ENCODE peak calls at places on chromosome 21, in eight cellular contexts. D, A, Q, X, K, E, G and O are unnamed samples.

GRCh38 chr21:32256873-32257620 is 21.8 kb downstream of the MIS18A start:
- DNase-seq in D (no peak), A (peak; percentile 63), Q (no peak), X (peak; percentile 61), K (no peak), E (no peak), G (no peak), O (no peak)

GRCh38 chr21:14545906-14546480 is at the start of gene SAMSN1:
- DNase-seq in D (no peak), A (no peak), Q (no peak), X (peak; percentile 34), K (no peak), E (peak; percentile 78), G (peak; percentile 52), O (no peak)

GRCh38 chr21:20999567-21000169 is 1.5 kb downstream of the NCAM2 start:
- DNase-seq in D (no peak), A (no peak), Q (peak; percentile 9), X (no peak), K (peak; percentile 27), E (no peak), G (peak; percentile 47), O (no peak)

GRCh38 chr21:14773777-14774345 is 227.7 kb upstream of the SAMSN1 start:
- DNase-seq in D (no peak), A (no peak), Q (peak; percentile 30), X (peak; percentile 66), K (no peak), E (no peak), G (peak; percentile 68), O (peak; percentile 7)

GRCh38 chr21:39633770-39634181 is 21.0 kb downstream of the B3GALT5 start:
- DNase-seq in D (peak; percentile 24), A (no peak), Q (no peak), X (no peak), K (no peak), E (no peak), G (no peak), O (no peak)

GRCh38 chr21:34817821-34818662 is 149.2 kb downstream of the CLIC6 start:
- DNase-seq in D (no peak), A (no peak), Q (peak; percentile 93), X (no peak), K (no peak), E (no peak), G (no peak), O (no peak)

GRCh38 chr21:34986561-34987533 is 62.3 kb downstream of the RUNX1 start:
- DNase-seq in D (no peak), A (no peak), Q (peak; percentile 84), X (no peak), K (peak; percentile 20), E (peak; percentile 72), G (no peak), O (no peak)

GRCh38 chr21:44969965-44970755 is 30.3 kb downstream of the SLX9 start:
- DNase-seq in D (no peak), A (no peak), Q (no peak), X (no peak), K (no peak), E (no peak), G (no peak), O (no peak)

GRCh38 chr21:45089964-45090363 is 15.6 kb downstream of the ADARB1 start:
- DNase-seq in D (no peak), A (no peak), Q (no peak), X (no peak), K (no peak), E (no peak), G (no peak), O (no peak)

GRCh38 chr21:16279658-16280581 is 550.1 kb downstream of the USP25 start:
- DNase-seq in D (no peak), A (peak; percentile 37), Q (no peak), X (no peak), K (no peak), E (no peak), G (no peak), O (no peak)

GRCh38 chr21:14762734-14763694 is 216.9 kb upstream of the SAMSN1 start:
- DNase-seq in D (no peak), A (no peak), Q (no peak), X (no peak), K (peak; percentile 11), E (peak; percentile 82), G (peak; percentile 51), O (no peak)

GRCh38 chr21:14876464-14876863 is 188.3 kb downstream of the NRIP1 start:
- DNase-seq in D (no peak), A (no peak), Q (no peak), X (no peak), K (no peak), E (no peak), G (no peak), O (no peak)

GRCh38 chr21:44869860-44870747 is 3.4 kb downstream of the PTTG1IP start:
- DNase-seq in D (no peak), A (no peak), Q (peak; percentile 96), X (peak; percentile 59), K (no peak), E (no peak), G (no peak), O (no peak)

GRCh38 chr21:39913651-39914145 is 46.5 kb downstream of the PCP4 start:
- DNase-seq in D (no peak), A (no peak), Q (no peak), X (no peak), K (no peak), E (no peak), G (no peak), O (no peak)

GRCh38 chr21:45140346-45140940 is 66.1 kb downstream of the ADARB1 start:
- DNase-seq in D (no peak), A (peak; percentile 63), Q (peak; percentile 86), X (peak; percentile 71), K (peak; percentile 73), E (no peak), G (peak; percentile 82), O (no peak)

GRCh38 chr21:45579383-45580180 is 37.3 kb upstream of the SLC19A1 start:
- DNase-seq in D (no peak), A (no peak), Q (no peak), X (peak; percentile 24), K (no peak), E (no peak), G (no peak), O (no peak)

GRCh38 chr21:44836666-44837471 is 19.0 kb upstream of the SUMO3 start:
- DNase-seq in D (no peak), A (peak; percentile 45), Q (peak; percentile 55), X (no peak), K (no peak), E (no peak), G (peak; percentile 52), O (no peak)

GRCh38 chr21:40668535-40669275 is 178.3 kb downstream of the DSCAM start:
- DNase-seq in D (no peak), A (no peak), Q (no peak), X (no peak), K (no peak), E (no peak), G (no peak), O (no peak)

GRCh38 chr21:38985423-38986378 is 180.0 kb downstream of the ETS2 start:
- DNase-seq in D (peak; percentile 92), A (peak; percentile 61), Q (no peak), X (peak; percentile 30), K (peak; percentile 35), E (peak; percentile 12), G (peak; percentile 94), O (no peak)

GRCh38 chr21:28124541-28124940 is 868.1 kb downstream of the LTN1 start:
- DNase-seq in D (no peak), A (no peak), Q (no peak), X (no peak), K (no peak), E (no peak), G (no peak), O (no peak)

GRCh38 chr21:28132713-28133112 is 860.0 kb downstream of the LTN1 start:
- DNase-seq in D (no peak), A (no peak), Q (no peak), X (no peak), K (no peak), E (no peak), G (no peak), O (no peak)

GRCh38 chr21:28127390-28127789 is 865.3 kb downstream of the LTN1 start:
- DNase-seq in D (no peak), A (no peak), Q (no peak), X (no peak), K (no peak), E (no peak), G (no peak), O (no peak)

GRCh38 chr21:28126521-28127317 is 866.0 kb downstream of the LTN1 start:
- DNase-seq in D (no peak), A (no peak), Q (no peak), X (no peak), K (no peak), E (no peak), G (no peak), O (no peak)
- TF ChIP-seq POLR2AphosphoS5 in D (no peak), A (no peak), Q (no peak), X (no peak), K (no peak), E (no peak), G (no peak), O (no peak)

DNA sequence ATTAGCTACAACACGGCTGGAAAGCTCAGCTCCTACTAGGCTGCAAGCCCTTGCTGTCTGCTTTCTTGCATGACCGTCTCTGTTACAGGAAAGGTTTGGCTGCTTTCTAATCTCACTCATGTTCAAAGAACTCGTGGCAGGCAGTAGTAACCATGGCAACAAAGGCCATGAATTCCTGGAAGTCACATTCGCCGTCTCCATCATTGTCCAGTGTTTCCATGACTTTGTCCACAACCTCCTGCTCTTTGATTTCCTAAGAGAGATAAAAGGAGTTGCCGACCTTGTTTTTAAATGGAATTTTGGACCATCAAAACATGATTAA is 5.7 kb downstream of the S100B start:
- DNase-seq in D (no peak), A (no peak), Q (peak; percentile 94), X (no peak), K (no peak), E (no peak), G (peak; percentile 10), O (no peak)
- TF ChIP-seq POLR2AphosphoS5 in D (peak; percentile 58), A (peak; percentile 32), Q (no peak), X (peak; percentile 28), K (no peak), E (no peak), G (no peak), O (no peak)

DNA sequence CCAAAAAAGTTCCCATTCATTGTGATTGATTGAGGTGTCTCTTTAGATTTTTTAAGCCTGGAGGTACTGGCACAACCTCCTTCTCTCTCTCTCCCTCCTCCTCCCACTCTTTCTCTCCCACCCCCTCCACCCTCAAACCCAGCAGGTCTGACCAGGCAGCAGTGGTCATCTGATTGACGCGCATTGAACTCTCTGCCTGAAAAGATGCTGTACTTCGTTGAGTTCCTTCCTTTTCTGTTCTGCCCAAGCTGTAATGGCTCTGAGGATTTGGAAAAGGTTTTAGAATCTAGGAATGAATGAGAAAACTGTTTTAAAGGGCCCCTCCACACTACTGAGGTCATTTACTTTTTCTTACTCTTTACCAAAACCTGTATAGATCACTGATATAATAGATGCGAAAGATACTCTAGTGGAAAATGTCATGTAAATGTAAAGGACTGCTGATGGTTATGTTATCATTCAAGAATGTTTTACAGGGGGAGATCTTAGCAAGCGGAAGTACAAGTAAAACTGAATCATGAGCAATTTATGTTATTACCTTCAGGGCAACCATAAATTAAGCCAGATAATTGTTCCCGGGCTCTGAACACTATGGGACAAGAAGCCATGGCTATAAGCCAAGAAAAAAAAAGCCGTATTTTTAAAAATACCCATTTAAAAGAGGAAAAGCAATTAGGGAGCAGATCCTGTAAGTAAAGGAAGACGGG is 25.2 kb upstream of the DYRK1A start:
- DNase-seq in D (no peak), A (no peak), Q (no peak), X (no peak), K (no peak), E (no peak), G (no peak), O (no peak)
- TF ChIP-seq POLR2AphosphoS5 in D (no peak), A (no peak), Q (no peak), X (no peak), K (no peak), E (no peak), G (no peak), O (no peak)

GRCh38 chr21:33362044-33362555 is 37.3 kb downstream of the IFNAR1 start:
- DNase-seq in D (peak; percentile 91), A (peak; percentile 44), Q (no peak), X (peak; percentile 50), K (no peak), E (no peak), G (no peak), O (no peak)
- TF ChIP-seq POLR2AphosphoS5 in D (peak; percentile 71), A (peak; percentile 76), Q (no peak), X (peak; percentile 88), K (peak; percentile 99), E (peak; percentile 95), G (no peak), O (no peak)